ENCODE peak calls at places on chromosomes 13 and 19, in four cellular contexts. F, W, X and K are unnamed samples.
A peak's percentile ranks its signal among the peaks of the same experiment; 100 is the strongest.

GRCh38 chr13:32362574-32362973 is 47.3 kb downstream of the BRCA2 start:
- DNase-seq in F (no peak), X (no peak), W (no peak), K (no peak)

GRCh38 chr13:72728290-72728605 is 525 bp downstream of the BORA start:
- DNase-seq in W (no peak), F (no peak), X (no peak), K (no peak)

GRCh38 chr13:94825507-94825906 is 113.2 kb upstream of the SOX21 start:
- DNase-seq in F (no peak), X (no peak), W (no peak), K (peak; percentile 4)

GRCh38 chr13:32229443-32229842 is 85.7 kb downstream of the ZAR1L start:
- DNase-seq in X (no peak), W (no peak), F (no peak), K (no peak)

GRCh38 chr19:8311461-8312260 is 3.5 kb upstream of the CD320 start:
- DNase-seq in W (no peak), F (no peak), X (no peak), K (no peak)

GRCh38 chr19:12995596-12996541 is 594 bp downstream of the NFIX start:
- DNase-seq in W (no peak), X (no peak), F (no peak), K (no peak)

GRCh38 chr13:112651750-112652511 is 37.9 kb upstream of the ATP11A start:
- DNase-seq in W (no peak), F (no peak), X (no peak), K (no peak)

GRCh38 chr19:46480409-46480808 is 9.0 kb upstream of the PNMA8A start:
- DNase-seq in F (no peak), X (no peak), W (no peak), K (no peak)

GRCh38 chr13:72536668-72537399 is 190.6 kb downstream of the MZT1 start:
- DNase-seq in F (no peak), X (no peak), W (no peak), K (no peak)

GRCh38 chr13:44174769-44175425 is 198.7 kb upstream of the SERP2 start:
- DNase-seq in F (no peak), X (no peak), W (no peak), K (no peak)